ENCODE peak calls at places on chromosomes 7 and 10, in four cellular contexts. One of them, this sample, is unnamed.

GRCh38 chr10:91410638-91411367 is 659 bp downstream of the HECTD2 start:
- DNase-seq in PC-9: no peak
- DNase-seq in LoVo: no peak
- DNase-seq in astrocyte of the spinal cord: peak; percentile 58
- DNase-seq in this sample: peak; percentile 19

GRCh38 chr7:19989906-19990305 is 216.5 kb upstream of the TMEM196 start:
- DNase-seq in LoVo: no peak
- DNase-seq in astrocyte of the spinal cord: no peak
- DNase-seq in PC-9: no peak
- DNase-seq in this sample: no peak

GRCh38 chr10:82796510-82796909 is 921.5 kb downstream of the NRG3 start:
- DNase-seq in astrocyte of the spinal cord: peak; percentile 22
- DNase-seq in LoVo: no peak
- DNase-seq in PC-9: no peak
- DNase-seq in this sample: no peak

GRCh38 chr7:55031075-55031474 is 12.3 kb downstream of the EGFR start:
- DNase-seq in astrocyte of the spinal cord: no peak
- DNase-seq in PC-9: no peak
- DNase-seq in LoVo: no peak
- DNase-seq in this sample: no peak

GRCh38 chr10:8183241-8183704 is 128.8 kb downstream of the GATA3 start:
- DNase-seq in LoVo: no peak
- DNase-seq in astrocyte of the spinal cord: peak; percentile 47
- DNase-seq in PC-9: peak; percentile 33
- DNase-seq in this sample: no peak

GRCh38 chr10:23994459-23995046 is 214.4 kb upstream of the KIAA1217 start:
- DNase-seq in astrocyte of the spinal cord: peak; percentile 57
- DNase-seq in PC-9: peak; percentile 52
- DNase-seq in LoVo: peak; percentile 60
- DNase-seq in this sample: peak; percentile 51

GRCh38 chr7:127460077-127460476 is 67.6 kb upstream of the ZNF800 start:
- DNase-seq in PC-9: no peak
- DNase-seq in astrocyte of the spinal cord: no peak
- DNase-seq in LoVo: no peak
- DNase-seq in this sample: no peak

GRCh38 chr7:111339006-111339405 is 223.3 kb downstream of the IMMP2L start:
- DNase-seq in PC-9: no peak
- DNase-seq in LoVo: no peak
- DNase-seq in astrocyte of the spinal cord: no peak
- DNase-seq in this sample: no peak

GRCh38 chr7:129394101-129394500 is 40.1 kb upstream of the STRIP2 start:
- DNase-seq in LoVo: no peak
- DNase-seq in PC-9: no peak
- DNase-seq in astrocyte of the spinal cord: no peak
- DNase-seq in this sample: no peak

GRCh38 chr10:130553846-130554245 is 417.7 kb downstream of the GLRX3 start:
- DNase-seq in LoVo: no peak
- DNase-seq in astrocyte of the spinal cord: no peak
- DNase-seq in PC-9: no peak
- DNase-seq in this sample: no peak

GRCh38 chr10:516766-517165 is 172.7 kb downstream of the DIP2C start:
- DNase-seq in astrocyte of the spinal cord: no peak
- DNase-seq in LoVo: no peak
- DNase-seq in PC-9: no peak
- DNase-seq in this sample: no peak

GRCh38 chr10:114956466-114956865 is 18.5 kb downstream of the TRUB1 start:
- DNase-seq in astrocyte of the spinal cord: no peak
- DNase-seq in LoVo: no peak
- DNase-seq in PC-9: no peak
- DNase-seq in this sample: no peak

GRCh38 chr10:13873201-13873600 is 286.4 kb downstream of the PRPF18 start:
- DNase-seq in LoVo: no peak
- DNase-seq in astrocyte of the spinal cord: no peak
- DNase-seq in PC-9: no peak
- DNase-seq in this sample: no peak

GRCh38 chr10:125824736-125825135 is 1.4 kb downstream of the BCCIP start:
- DNase-seq in astrocyte of the spinal cord: no peak
- DNase-seq in LoVo: peak; percentile 2
- DNase-seq in PC-9: no peak
- DNase-seq in this sample: no peak

GRCh38 chr10:103277713-103278299 is 868 bp downstream of the INA start:
- DNase-seq in astrocyte of the spinal cord: no peak
- DNase-seq in PC-9: no peak
- DNase-seq in LoVo: no peak
- DNase-seq in this sample: no peak

GRCh38 chr7:100519580-100519979 is 19.4 kb upstream of the AGFG2 start:
- DNase-seq in astrocyte of the spinal cord: no peak
- DNase-seq in LoVo: no peak
- DNase-seq in PC-9: no peak
- DNase-seq in this sample: no peak

GRCh38 chr10:116113721-116114501 is 159.1 kb downstream of the GFRA1 start:
- DNase-seq in PC-9: no peak
- DNase-seq in astrocyte of the spinal cord: peak; percentile 81
- DNase-seq in LoVo: no peak
- DNase-seq in this sample: no peak

GRCh38 chr7:148151778-148152177 is 438.8 kb upstream of the C7orf33 start:
- DNase-seq in LoVo: no peak
- DNase-seq in PC-9: no peak
- DNase-seq in astrocyte of the spinal cord: no peak
- DNase-seq in this sample: no peak

GRCh38 chr7:113464096-113464855 is 345.9 kb upstream of the SMIM30 start:
- DNase-seq in PC-9: no peak
- DNase-seq in astrocyte of the spinal cord: no peak
- DNase-seq in LoVo: no peak
- DNase-seq in this sample: no peak

GRCh38 chr10:80540136-80540535 is 2.4 kb downstream of the SH2D4B start:
- DNase-seq in LoVo: no peak
- DNase-seq in PC-9: no peak
- DNase-seq in astrocyte of the spinal cord: no peak
- DNase-seq in this sample: no peak

GRCh38 chr10:6470894-6471618 is 109.0 kb downstream of the PRKCQ start:
- DNase-seq in PC-9: no peak
- DNase-seq in astrocyte of the spinal cord: no peak
- DNase-seq in LoVo: no peak
- DNase-seq in this sample: no peak

GRCh38 chr7:98186452-98187137 is 24.6 kb upstream of the BHLHA15 start:
- DNase-seq in LoVo: no peak
- DNase-seq in PC-9: no peak
- DNase-seq in astrocyte of the spinal cord: peak; percentile 52
- DNase-seq in this sample: no peak